ENCODE peak calls at places on chromosomes 11 and 22, in five cellular contexts. M is HCT116, K is psoas muscle, D is fibroblast of lung, S is astrocyte of the spinal cord. E is an unnamed sample.

GRCh38 chr22:35480143-35480542 is 60.5 kb upstream of the RASD2 start:
- DNase-seq in M (no peak), K (peak), D (peak), S (peak), E (peak)

GRCh38 chr11:59510917-59511589 is at the start of gene OR4D9:
- DNase-seq in M (no peak), K (no peak), D (no peak), S (no peak), E (peak)

GRCh38 chr22:43094085-43094484 is 4.9 kb upstream of the TTLL1 start:
- DNase-seq in M (no peak), K (peak), D (no peak), S (no peak), E (no peak)

GRCh38 chr22:46578824-46579561 is 41.2 kb upstream of the GRAMD4 start:
- DNase-seq in M (no peak), K (peak), D (peak), S (peak), E (no peak)

GRCh38 chr22:46019351-46019750 is 42.4 kb upstream of the WNT7B start:
- DNase-seq in M (no peak), K (no peak), D (no peak), S (no peak), E (no peak)

GRCh38 chr11:35714882-35715612 is 52.5 kb downstream of the TRIM44 start:
- DNase-seq in M (no peak), K (no peak), D (peak), S (peak), E (peak)

GRCh38 chr22:39300198-39300830 is 19.1 kb downstream of the RPL3 start:
- DNase-seq in M (no peak), K (no peak), D (no peak), S (no peak), E (no peak)

GRCh38 chr11:103904324-103904667 is 132.1 kb upstream of the DDI1 start:
- DNase-seq in M (no peak), K (no peak), D (no peak), S (no peak), E (no peak)

GRCh38 chr11:3086114-3086513 is 28.9 kb upstream of the CARS1 start:
- DNase-seq in M (no peak), K (no peak), D (no peak), S (no peak), E (no peak)

GRCh38 chr11:47715082-47715669 is at the start of gene AGBL2:
- DNase-seq in M (no peak), K (peak), D (peak), S (peak), E (peak)

GRCh38 chr11:23749762-23750430 is 747.0 kb upstream of the LUZP2 start:
- DNase-seq in M (no peak), K (no peak), D (no peak), S (no peak), E (no peak)

GRCh38 chr11:72705442-72706365 is 31.5 kb upstream of the PDE2A start:
- DNase-seq in M (no peak), K (no peak), D (no peak), S (no peak), E (no peak)

GRCh38 chr11:65578134-65578533 is 2.3 kb downstream of the EHBP1L1 start:
- DNase-seq in M (no peak), K (no peak), D (no peak), S (no peak), E (no peak)
- H3K4me3 ChIP-seq in M (no peak), K (peak), D (no peak), S (no peak), E (no peak)

GRCh38 chr11:14339356-14339755 is 19.6 kb downstream of the RRAS2 start:
- DNase-seq in M (no peak), K (no peak), D (no peak), S (no peak), E (no peak)

GRCh38 chr11:14334893-14335292 is 24.1 kb downstream of the RRAS2 start:
- DNase-seq in M (no peak), K (no peak), D (no peak), S (no peak), E (no peak)

GRCh38 chr11:14335712-14336111 is 23.3 kb downstream of the RRAS2 start:
- DNase-seq in M (no peak), K (no peak), D (no peak), S (no peak), E (no peak)

GRCh38 chr11:14334193-14334592 is 24.8 kb downstream of the RRAS2 start:
- DNase-seq in M (no peak), K (no peak), D (no peak), S (no peak), E (no peak)

DNA sequence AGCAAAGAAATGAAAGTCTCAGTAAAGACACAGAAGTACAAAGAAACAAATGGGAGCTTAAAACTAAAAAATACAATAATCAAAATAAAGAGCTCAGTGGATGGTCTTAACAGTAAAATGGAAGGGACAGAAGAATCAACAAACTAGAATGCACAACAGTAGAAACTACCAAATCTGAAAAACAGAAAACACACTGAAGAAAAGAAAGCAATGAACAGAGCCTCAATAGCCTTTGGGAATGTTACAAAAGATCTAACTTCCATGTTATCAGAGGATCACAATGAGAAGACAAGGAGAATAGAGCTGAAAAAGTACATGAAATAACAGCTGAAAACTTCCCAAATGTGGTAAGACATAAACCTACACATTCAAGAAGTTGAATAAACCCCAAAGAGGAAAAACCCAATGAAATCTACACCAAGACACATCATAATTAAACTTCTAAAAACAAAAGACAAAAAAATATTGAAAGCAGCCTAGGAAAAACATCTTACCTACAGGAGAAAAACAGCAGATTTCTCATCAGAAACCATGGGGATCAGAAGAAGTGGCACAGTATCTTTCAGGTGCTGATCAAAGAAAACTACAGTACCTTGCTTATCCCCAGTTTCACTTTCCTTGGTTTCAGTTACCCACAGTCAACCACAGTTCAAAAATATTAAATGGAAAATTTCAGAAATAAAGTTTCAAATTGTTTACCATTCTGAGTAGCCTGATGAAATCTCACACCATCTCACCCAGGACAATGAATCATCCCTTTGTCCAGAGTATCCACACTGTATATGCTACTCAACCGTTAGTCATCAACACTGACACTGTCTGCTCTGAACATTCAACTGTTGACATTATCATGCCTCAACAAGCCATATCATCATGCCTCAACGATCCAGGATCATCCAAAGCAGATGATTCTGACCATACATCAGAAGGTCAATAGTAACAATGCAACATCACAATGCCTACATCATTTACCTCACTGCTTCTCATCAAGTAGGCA is 22.2 kb downstream of the RRAS2 start:
- DNase-seq in M (peak), K (no peak), D (peak), S (peak), E (peak)
- H3K4me3 ChIP-seq in M (no peak), K (peak), D (no peak), S (peak), E (peak)

DNA sequence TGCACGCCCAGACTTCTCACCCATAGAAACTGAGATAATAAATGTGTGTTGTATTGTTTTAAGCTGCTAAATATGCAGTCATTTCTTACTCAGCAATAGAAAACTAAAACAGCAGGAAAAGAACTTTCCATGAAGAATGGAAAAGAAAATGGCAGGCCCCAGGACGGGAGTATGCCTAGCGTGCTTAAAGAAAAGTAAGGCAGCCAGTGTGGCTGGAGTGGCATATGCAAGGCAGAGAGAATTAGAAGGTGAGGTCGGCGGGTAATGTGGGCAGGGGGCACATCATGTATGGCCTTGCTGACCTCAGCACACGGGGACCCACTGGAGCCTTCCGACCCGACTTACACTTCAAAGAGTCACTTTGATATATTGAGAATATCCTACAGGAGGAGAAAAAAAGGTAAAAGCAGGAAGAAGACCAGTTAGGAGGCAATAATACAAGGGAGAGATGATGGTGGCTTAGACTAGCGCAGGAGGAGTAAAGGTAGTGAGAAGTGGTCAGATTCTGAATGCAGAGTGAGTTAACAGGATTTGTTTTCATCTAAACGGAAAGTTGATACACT is 20.5 kb downstream of the TBRG1 start:
- DNase-seq in M (no peak), K (no peak), D (no peak), S (no peak), E (no peak)
- H3K4me3 ChIP-seq in M (no peak), K (no peak), D (no peak), S (no peak), E (no peak)

DNA sequence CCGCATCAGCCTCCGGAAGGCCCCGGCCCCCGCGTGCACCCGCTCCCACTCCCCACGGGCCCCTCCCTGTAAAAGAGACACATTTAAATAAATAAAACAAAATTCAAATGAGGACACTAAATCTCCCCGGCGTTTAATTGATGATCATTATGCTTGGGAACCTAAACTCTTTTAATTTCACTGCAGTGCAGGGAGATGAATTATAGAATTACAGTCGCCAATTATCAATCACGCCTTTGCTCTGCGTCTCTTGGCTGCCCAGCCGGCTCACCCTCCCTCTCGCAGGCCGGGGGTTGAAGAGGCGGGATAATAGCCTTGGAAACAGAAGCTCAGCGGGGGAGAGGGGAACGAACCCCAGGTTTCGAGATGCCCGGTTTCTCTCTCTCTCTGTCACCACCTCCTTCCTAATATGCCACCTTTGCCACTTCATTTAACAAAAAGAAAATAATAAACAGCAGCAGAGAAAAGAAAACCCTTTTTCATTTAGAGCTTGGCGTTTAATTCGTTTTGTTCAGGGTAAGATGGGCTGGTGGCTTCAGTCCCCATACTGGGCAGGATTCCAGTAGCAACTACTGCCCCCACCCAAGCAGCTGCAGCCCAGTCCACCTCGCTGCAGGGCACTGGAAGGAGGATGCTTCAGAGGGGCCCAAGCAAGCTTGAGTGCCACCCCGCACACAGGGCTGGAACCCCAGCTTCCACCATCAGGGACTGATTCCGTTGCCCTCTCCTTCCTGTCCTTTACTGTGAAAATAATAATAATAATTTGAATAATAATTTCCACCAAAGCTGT is 271.8 kb downstream of the BUD13 start:
- DNase-seq in M (no peak), K (no peak), D (no peak), S (no peak), E (no peak)
- H3K4me3 ChIP-seq in M (no peak), K (no peak), D (no peak), S (no peak), E (no peak)

E was measured in cardiac fibroblast.